ENCODE peak calls at places on chromosomes 3 and 15, in five cellular contexts. I is AG04449, R is right lobe of liver, C is breast epithelium, F is ELF-1. A is an unnamed sample.

GRCh38 chr15:85754993-85755392 is 39.7 kb downstream of the KLHL25 start:
- DNase-seq in F (no peak), C (no peak), R (no peak), I (no peak), A (peak; percentile 55)

GRCh38 chr3:141623732-141624131 is 114.4 kb upstream of the RNF7 start:
- DNase-seq in C (no peak), I (no peak), F (no peak), R (no peak), A (no peak)

GRCh38 chr15:40098489-40099261 is 10.0 kb downstream of the BMF start:
- DNase-seq in F (peak; percentile 83), R (peak; percentile 72), I (peak; percentile 80), C (peak; percentile 64), A (peak; percentile 77)

GRCh38 chr15:81859737-81860516 is 185.9 kb downstream of the MEX3B start:
- DNase-seq in F (no peak), I (no peak), C (peak; percentile 32), R (no peak), A (no peak)

GRCh38 chr3:60079076-60079475 is 1029.3 kb upstream of the CFAP20DC start:
- DNase-seq in C (no peak), R (no peak), F (no peak), I (no peak), A (no peak)

GRCh38 chr15:79640206-79640605 is 208.1 kb downstream of the MINAR1 start:
- DNase-seq in R (peak; percentile 43), C (no peak), I (peak; percentile 55), F (no peak), A (no peak)

GRCh38 chr3:116276637-116277036 is 168.7 kb downstream of the LSAMP start:
- DNase-seq in F (no peak), C (no peak), I (no peak), R (no peak), A (no peak)

GRCh38 chr3:72379500-72380187 is 468.6 kb downstream of the SHQ1 start:
- DNase-seq in I (no peak), F (no peak), R (no peak), C (no peak), A (no peak)

GRCh38 chr3:99789322-99789721 is 28.3 kb upstream of the CMSS1 start:
- DNase-seq in C (no peak), R (no peak), F (peak; percentile 17), I (no peak), A (no peak)

GRCh38 chr15:55740479-55740878 is 2.5 kb downstream of the PRTG start:
- DNase-seq in I (no peak), R (no peak), F (no peak), C (no peak), A (no peak)

GRCh38 chr15:48090666-48091065 is 30.1 kb upstream of the SLC24A5 start:
- DNase-seq in R (no peak), C (no peak), F (no peak), I (no peak), A (no peak)